ENCODE peak calls at places on chromosomes 7 and 10, in eight cellular contexts. U is GM23338; E is pancreas; H is brain microvascular endothelial cell; Z is bronchial epithelial cell; C is adipocyte; M is lower lobe of right lung; Y is Jurkat, Clone E6-1. I is an unnamed sample.

GRCh38 chr10:62887642-62888041 is 71.5 kb upstream of the EGR2 start:
- DNase-seq in U (no peak), C (no peak), E (no peak), H (no peak), M (no peak), Y (no peak), Z (no peak), I (no peak)

GRCh38 chr10:63434866-63435854 is 30.6 kb downstream of the JMJD1C start:
- DNase-seq in Z (peak; percentile 66), E (no peak), C (no peak), U (no peak), Y (no peak), H (no peak), M (no peak), I (no peak)

GRCh38 chr10:70827358-70827757 is 11.6 kb downstream of the SGPL1 start:
- DNase-seq in C (no peak), Z (peak; percentile 76), Y (no peak), M (no peak), U (no peak), E (no peak), H (no peak), I (no peak)

GRCh38 chr10:12847361-12847975 is 154.0 kb downstream of the CCDC3 start:
- DNase-seq in Y (peak; percentile 32), M (no peak), U (peak; percentile 90), Z (no peak), C (no peak), H (no peak), E (no peak), I (peak; percentile 82)

GRCh38 chr10:132662186-132662920 is 123.6 kb downstream of the NKX6-2 start:
- DNase-seq in Y (no peak), H (no peak), Z (no peak), M (peak; percentile 35), E (no peak), C (no peak), U (no peak), I (peak; percentile 49)

GRCh38 chr7:108460964-108461363 is 4.7 kb upstream of the NRCAM start:
- DNase-seq in U (no peak), Z (no peak), H (no peak), C (no peak), Y (no peak), E (no peak), M (no peak), I (no peak)

GRCh38 chr7:88217675-88218427 is 2.0 kb downstream of the SRI start:
- DNase-seq in Y (peak; percentile 71), H (no peak), M (no peak), Z (no peak), E (no peak), U (peak; percentile 63), C (no peak), I (peak; percentile 24)

GRCh38 chr7:77570330-77571011 is 33.4 kb downstream of the PTPN12 start:
- DNase-seq in Z (peak; percentile 33), Y (no peak), E (no peak), M (no peak), H (peak; percentile 52), C (peak; percentile 70), U (no peak), I (no peak)

GRCh38 chr10:44908936-44909335 is 2.2 kb upstream of the TMEM72 start:
- DNase-seq in Z (no peak), M (no peak), U (no peak), Y (no peak), C (no peak), E (no peak), H (no peak), I (no peak)

GRCh38 chr7:111010833-111011232 is 80.1 kb upstream of the LRRN3 start:
- DNase-seq in Z (no peak), M (no peak), E (no peak), Y (no peak), U (no peak), H (no peak), C (no peak), I (no peak)

GRCh38 chr10:132925614-132926013 is 16.8 kb downstream of the CFAP46 start:
- DNase-seq in C (no peak), H (no peak), E (no peak), U (no peak), Z (no peak), Y (no peak), M (peak; percentile 30), I (no peak)

GRCh38 chr10:125102821-125103220 is 57.5 kb downstream of the CTBP2 start:
- DNase-seq in Z (peak; percentile 45), E (no peak), M (peak; percentile 16), Y (no peak), U (no peak), H (no peak), C (no peak), I (no peak)

GRCh38 chr7:140009735-140010134 is 53.0 kb downstream of the PARP12 start:
- DNase-seq in Z (no peak), E (peak; percentile 76), M (no peak), H (no peak), Y (no peak), C (no peak), U (no peak), I (peak; percentile 25)

GRCh38 chr10:133372507-133372906 is 647 bp downstream of the ECHS1 start:
- DNase-seq in E (peak; percentile 21), M (peak; percentile 55), C (no peak), H (no peak), Y (no peak), Z (no peak), U (no peak), I (peak; percentile 88)

GRCh38 chr10:46253076-46254006 is 33.5 kb upstream of the ANTXRL start:
- DNase-seq in C (no peak), Z (no peak), U (no peak), E (no peak), Y (no peak), M (no peak), H (no peak), I (no peak)

GRCh38 chr7:80806653-80807052 is 112.2 kb downstream of the SEMA3C start:
- DNase-seq in M (no peak), C (no peak), Z (no peak), E (no peak), H (no peak), U (no peak), Y (no peak), I (no peak)

GRCh38 chr7:73921623-73922528 is 60.9 kb downstream of the TMEM270 start:
- DNase-seq in M (peak; percentile 35), Y (no peak), C (no peak), E (no peak), H (no peak), Z (no peak), U (no peak), I (peak; percentile 22)

GRCh38 chr7:68697821-68698280 is 900.4 kb upstream of the AUTS2 start:
- DNase-seq in H (no peak), Z (no peak), C (peak; percentile 24), M (no peak), Y (no peak), E (no peak), U (no peak), I (no peak)

GRCh38 chr7:17274551-17275245 is 23.8 kb upstream of the AHR start:
- DNase-seq in Z (peak; percentile 65), M (no peak), H (peak; percentile 77), C (no peak), U (no peak), Y (peak; percentile 45), E (no peak), I (no peak)

GRCh38 chr7:17318146-17318545 is 19.7 kb downstream of the AHR start:
- DNase-seq in C (no peak), Z (peak; percentile 57), Y (no peak), U (no peak), H (peak; percentile 45), M (no peak), E (no peak), I (no peak)

GRCh38 chr7:137343483-137343841 is at the start of gene PTN:
- DNase-seq in Y (no peak), H (peak; percentile 14), U (peak; percentile 82), Z (peak; percentile 43), M (no peak), C (peak; percentile 72), E (no peak), I (peak; percentile 46)
- H3K4me3 ChIP-seq in Y (no peak within 1 kb of the TSS), H (peak within 1 kb of the TSS; percentile 58), U (peak within 1 kb of the TSS; percentile 65), Z (no peak within 1 kb of the TSS), M (peak within 1 kb of the TSS; percentile 32), C (peak within 1 kb of the TSS; percentile 75), E (peak within 1 kb of the TSS; percentile 4), I (peak within 1 kb of the TSS; percentile 58)

DNA sequence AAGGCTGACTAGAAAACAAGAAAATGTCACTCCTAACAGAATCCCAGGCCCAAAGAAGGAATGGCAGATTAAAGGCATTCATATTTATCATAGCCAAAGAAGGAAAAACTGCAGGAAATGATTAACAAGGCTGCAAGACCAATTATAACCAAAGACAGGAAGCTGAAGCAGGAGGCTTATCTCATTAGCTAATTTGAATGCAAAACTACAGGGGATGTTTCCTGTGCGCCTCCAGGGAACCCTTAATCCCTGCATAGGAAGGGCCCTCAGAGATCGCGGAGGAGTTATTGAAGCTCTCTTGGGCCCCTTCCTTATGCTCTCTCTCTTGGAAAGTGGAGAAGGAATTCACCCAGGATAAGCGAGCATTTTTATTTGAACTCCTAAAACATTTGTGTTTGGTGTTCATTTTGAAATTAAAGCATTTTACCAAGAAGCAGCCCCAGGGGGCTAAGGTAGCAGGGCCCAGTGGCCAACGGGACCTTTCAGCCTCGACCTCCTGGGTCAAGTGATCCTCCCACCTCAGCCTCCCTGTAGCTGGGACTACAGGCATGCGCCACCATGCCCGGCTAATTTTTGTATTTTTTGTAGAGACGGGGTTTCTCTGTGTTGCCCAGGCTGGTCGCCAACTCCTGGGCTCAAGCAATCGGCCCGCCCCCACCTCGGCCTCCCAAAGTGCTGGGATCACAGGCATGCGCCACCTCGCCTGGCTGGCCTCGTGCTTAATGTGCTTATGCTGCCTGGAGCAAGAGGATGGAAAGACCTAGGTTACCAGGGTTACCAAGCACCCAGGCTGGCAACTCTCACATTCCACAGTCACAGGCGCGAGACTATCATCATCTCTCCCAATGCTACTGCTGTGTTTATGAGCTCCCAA is 24.1 kb upstream of the PROSER2 start:
- DNase-seq in U (peak; percentile 65), E (no peak), Z (no peak), H (no peak), Y (peak; percentile 20), M (no peak), C (no peak), I (peak; percentile 79)
- H3K4me3 ChIP-seq in U (no peak overlapping the region), E (no peak overlapping the region), Z (no peak overlapping the region), H (no peak overlapping the region), Y (no peak overlapping the region), M (no peak overlapping the region), C (no peak overlapping the region), I (no peak overlapping the region)

GRCh38 chr10:73867126-73867807 is 7.1 kb downstream of the CAMK2G start:
- DNase-seq in M (no peak), H (no peak), Z (no peak), E (no peak), C (no peak), Y (no peak), U (peak; percentile 62), I (peak; percentile 75)
- H3K4me3 ChIP-seq in M (no peak overlapping the region), H (no peak overlapping the region), Z (no peak overlapping the region), E (no peak overlapping the region), C (no peak overlapping the region), Y (no peak overlapping the region), U (no peak overlapping the region), I (no peak overlapping the region)

DNA sequence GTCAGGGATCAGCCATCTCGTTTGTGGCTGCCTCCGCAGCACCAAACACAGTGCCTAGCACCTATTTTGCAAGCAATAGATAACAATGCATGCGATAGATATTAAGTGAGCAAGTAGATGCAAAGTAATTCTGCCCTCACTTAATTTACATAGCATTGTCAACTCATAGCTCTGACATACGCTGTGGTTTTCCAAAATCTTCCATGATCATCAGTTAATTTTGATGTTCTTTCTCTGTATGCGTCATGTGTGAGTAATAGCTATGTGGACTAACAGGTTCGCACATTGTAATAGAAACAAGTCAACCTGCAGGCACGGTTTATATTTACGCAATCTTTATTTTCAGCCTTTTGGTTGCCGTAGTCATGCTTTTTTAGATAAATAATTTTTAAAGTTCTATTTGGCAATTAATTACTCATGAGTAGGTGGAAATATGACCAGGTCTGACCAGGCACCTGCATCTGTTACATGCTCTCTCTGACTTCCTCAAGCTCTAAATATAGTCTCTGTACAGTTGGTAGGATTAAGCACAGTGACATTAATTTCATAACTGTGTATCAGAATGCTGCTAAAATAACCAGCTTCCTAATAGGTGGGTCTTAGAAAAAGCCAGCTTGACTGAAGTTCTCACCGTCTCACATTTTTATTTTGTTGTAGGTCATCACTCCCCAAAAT is 13.3 kb downstream of the MAP3K8 start:
- DNase-seq in Y (no peak), Z (peak; percentile 100), H (no peak), C (no peak), E (no peak), U (no peak), M (no peak), I (no peak)
- H3K4me3 ChIP-seq in Y (no peak overlapping the region), Z (no peak overlapping the region), H (no peak overlapping the region), C (no peak overlapping the region), E (no peak overlapping the region), U (no peak overlapping the region), M (no peak overlapping the region), I (no peak overlapping the region)

I was measured in H7.